ENCODE peak calls at places on chromosomes 4 and X, in five cellular contexts. One of them, this sample, is unnamed.
A peak's percentile ranks its signal among the peaks of the same experiment; 100 is the strongest.

GRCh38 chr4:159048166-159048886 is 54.6 kb upstream of the RAPGEF2 start:
- DNase-seq in heart left ventricle: peak; percentile 74
- DNase-seq in tibial nerve: peak; percentile 45
- DNase-seq in IMR-90: peak; percentile 79
- DNase-seq in Peyer's patch: peak; percentile 78
- DNase-seq in this sample: no peak

GRCh38 chr4:86664959-86665358 is 70.8 kb downstream of the PTPN13 start:
- DNase-seq in heart left ventricle: no peak
- DNase-seq in tibial nerve: no peak
- DNase-seq in IMR-90: peak; percentile 77
- DNase-seq in Peyer's patch: no peak
- DNase-seq in this sample: no peak

GRCh38 chr4:2924765-2925301 is 38.4 kb downstream of the NOP14 start:
- DNase-seq in heart left ventricle: peak; percentile 18
- DNase-seq in tibial nerve: no peak
- DNase-seq in IMR-90: no peak
- DNase-seq in Peyer's patch: peak; percentile 39
- DNase-seq in this sample: no peak

GRCh38 chrX:123698979-123699378 is 33.9 kb downstream of the THOC2 start:
- DNase-seq in heart left ventricle: no peak
- DNase-seq in tibial nerve: no peak
- DNase-seq in IMR-90: peak; percentile 1
- DNase-seq in Peyer's patch: no peak
- DNase-seq in this sample: no peak

GRCh38 chr4:5409237-5409636 is 299.1 kb downstream of the EVC2 start:
- DNase-seq in heart left ventricle: no peak
- DNase-seq in tibial nerve: no peak
- DNase-seq in IMR-90: peak; percentile 31
- DNase-seq in Peyer's patch: no peak
- DNase-seq in this sample: no peak

GRCh38 chr4:86594559-86595425 is 677 bp downstream of the PTPN13 start:
- DNase-seq in heart left ventricle: peak; percentile 29
- DNase-seq in tibial nerve: no peak
- DNase-seq in IMR-90: peak; percentile 84
- DNase-seq in Peyer's patch: no peak
- DNase-seq in this sample: no peak

GRCh38 chr4:151014521-151015457 is at the start of gene LRBA:
- DNase-seq in heart left ventricle: peak; percentile 73
- DNase-seq in tibial nerve: peak; percentile 49
- DNase-seq in IMR-90: peak; percentile 21
- DNase-seq in Peyer's patch: peak; percentile 95
- DNase-seq in this sample: no peak

GRCh38 chr4:55087016-55087929 is 38.1 kb downstream of the KDR start:
- DNase-seq in heart left ventricle: no peak
- DNase-seq in tibial nerve: no peak
- DNase-seq in IMR-90: no peak
- DNase-seq in Peyer's patch: no peak
- DNase-seq in this sample: no peak

GRCh38 chr4:26900765-26901164 is 40.1 kb downstream of the STIM2 start:
- DNase-seq in heart left ventricle: no peak
- DNase-seq in tibial nerve: no peak
- DNase-seq in IMR-90: no peak
- DNase-seq in Peyer's patch: no peak
- DNase-seq in this sample: no peak

GRCh38 chr4:41890085-41890484 is 45.1 kb upstream of the TMEM33 start:
- DNase-seq in heart left ventricle: no peak
- DNase-seq in tibial nerve: no peak
- DNase-seq in IMR-90: no peak
- DNase-seq in Peyer's patch: no peak
- DNase-seq in this sample: no peak

GRCh38 chr4:15425520-15425919 is 2.3 kb upstream of the C1QTNF7 start:
- DNase-seq in heart left ventricle: no peak
- DNase-seq in tibial nerve: no peak
- DNase-seq in IMR-90: no peak
- DNase-seq in Peyer's patch: no peak
- DNase-seq in this sample: no peak

GRCh38 chr4:104752337-104752736 is 257.6 kb upstream of the CXXC4 start:
- DNase-seq in heart left ventricle: no peak
- DNase-seq in tibial nerve: no peak
- DNase-seq in IMR-90: no peak
- DNase-seq in Peyer's patch: no peak
- DNase-seq in this sample: no peak

GRCh38 chr4:183146478-183146877 is 47.4 kb downstream of the WWC2 start:
- DNase-seq in heart left ventricle: peak; percentile 38
- DNase-seq in tibial nerve: no peak
- DNase-seq in IMR-90: no peak
- DNase-seq in Peyer's patch: no peak
- DNase-seq in this sample: no peak

GRCh38 chr4:146367347-146367746 is 153.0 kb downstream of the REELD1 start:
- DNase-seq in heart left ventricle: no peak
- DNase-seq in tibial nerve: no peak
- DNase-seq in IMR-90: no peak
- DNase-seq in Peyer's patch: no peak
- DNase-seq in this sample: no peak

GRCh38 chr4:109979932-109980717 is 67.4 kb downstream of the EGF start:
- DNase-seq in heart left ventricle: no peak
- DNase-seq in tibial nerve: no peak
- DNase-seq in IMR-90: peak; percentile 78
- DNase-seq in Peyer's patch: no peak
- DNase-seq in this sample: no peak

GRCh38 chrX:20507901-20508620 is 241.4 kb upstream of the RPS6KA3 start:
- DNase-seq in heart left ventricle: no peak
- DNase-seq in tibial nerve: no peak
- DNase-seq in IMR-90: no peak
- DNase-seq in Peyer's patch: no peak
- DNase-seq in this sample: no peak

GRCh38 chr4:147799986-147800555 is 68.2 kb downstream of the ARHGAP10 start:
- DNase-seq in heart left ventricle: no peak
- DNase-seq in tibial nerve: no peak
- DNase-seq in IMR-90: no peak
- DNase-seq in Peyer's patch: peak; percentile 54
- DNase-seq in this sample: no peak

GRCh38 chr4:134200811-134201215 is 776 bp downstream of the PABPC4L start:
- DNase-seq in heart left ventricle: peak; percentile 27
- DNase-seq in tibial nerve: no peak
- DNase-seq in IMR-90: no peak
- DNase-seq in Peyer's patch: no peak
- DNase-seq in this sample: no peak

GRCh38 chr4:113012776-113013175 is 36.7 kb upstream of the ANK2 start:
- DNase-seq in heart left ventricle: no peak
- DNase-seq in tibial nerve: no peak
- DNase-seq in IMR-90: no peak
- DNase-seq in Peyer's patch: no peak
- DNase-seq in this sample: no peak

GRCh38 chrX:129647588-129648410 is 7.0 kb downstream of the APLN start:
- DNase-seq in heart left ventricle: no peak
- DNase-seq in tibial nerve: no peak
- DNase-seq in IMR-90: no peak
- DNase-seq in Peyer's patch: peak; percentile 9
- DNase-seq in this sample: peak; percentile 77

GRCh38 chr4:107689912-107690587 is 30.0 kb downstream of the PAPSS1 start:
- DNase-seq in heart left ventricle: no peak
- DNase-seq in tibial nerve: no peak
- DNase-seq in IMR-90: peak; percentile 94
- DNase-seq in Peyer's patch: no peak
- DNase-seq in this sample: no peak

GRCh38 chr4:71267244-71267643 is 71.6 kb upstream of the SLC4A4 start:
- DNase-seq in heart left ventricle: no peak
- DNase-seq in tibial nerve: no peak
- DNase-seq in IMR-90: peak; percentile 17
- DNase-seq in Peyer's patch: no peak
- DNase-seq in this sample: no peak

GRCh38 chr4:128825226-128825625 is 15.7 kb downstream of the JADE1 start:
- DNase-seq in heart left ventricle: no peak
- DNase-seq in tibial nerve: no peak
- DNase-seq in IMR-90: no peak
- DNase-seq in Peyer's patch: peak; percentile 71
- DNase-seq in this sample: no peak

GRCh38 chrX:29746326-29746725 is 469.0 kb upstream of the MAGEB2 start:
- DNase-seq in heart left ventricle: no peak
- DNase-seq in tibial nerve: no peak
- DNase-seq in IMR-90: peak; percentile 55
- DNase-seq in Peyer's patch: no peak
- DNase-seq in this sample: no peak

GRCh38 chr4:182143822-182144620 is 99.2 kb upstream of the TENM3 start:
- DNase-seq in heart left ventricle: no peak
- DNase-seq in tibial nerve: no peak
- DNase-seq in IMR-90: peak; percentile 83
- DNase-seq in Peyer's patch: peak; percentile 58
- DNase-seq in this sample: no peak

GRCh38 chrX:45063319-45064095 is 137.2 kb downstream of the DIPK2B start:
- DNase-seq in heart left ventricle: peak; percentile 44
- DNase-seq in tibial nerve: no peak
- DNase-seq in IMR-90: peak; percentile 7
- DNase-seq in Peyer's patch: no peak
- DNase-seq in this sample: no peak

GRCh38 chr4:82084747-82085146 is 289.0 kb downstream of the HNRNPD start:
- DNase-seq in heart left ventricle: no peak
- DNase-seq in tibial nerve: no peak
- DNase-seq in IMR-90: no peak
- DNase-seq in Peyer's patch: no peak
- DNase-seq in this sample: no peak

GRCh38 chrX:118627084-118627758 is 100.2 kb upstream of the IL13RA1 start:
- DNase-seq in heart left ventricle: no peak
- DNase-seq in tibial nerve: no peak
- DNase-seq in IMR-90: no peak
- DNase-seq in Peyer's patch: no peak
- DNase-seq in this sample: no peak
- TF ChIP-seq CTCF in heart left ventricle: no peak
- TF ChIP-seq CTCF in tibial nerve: peak; percentile 7
- TF ChIP-seq CTCF in IMR-90: peak; percentile 25
- TF ChIP-seq CTCF in Peyer's patch: peak; percentile 32
- TF ChIP-seq CTCF in this sample: no peak

GRCh38 chr4:88458091-88458740 is 1.3 kb downstream of the HERC5 start:
- DNase-seq in heart left ventricle: no peak
- DNase-seq in tibial nerve: no peak
- DNase-seq in IMR-90: no peak
- DNase-seq in Peyer's patch: no peak
- DNase-seq in this sample: no peak

GRCh38 chr4:88456757-88457306 is at the start of gene HERC5:
- DNase-seq in heart left ventricle: peak; percentile 95
- DNase-seq in tibial nerve: peak; percentile 84
- DNase-seq in IMR-90: peak; percentile 81
- DNase-seq in Peyer's patch: peak; percentile 98
- DNase-seq in this sample: peak; percentile 96

GRCh38 chr4:88452941-88453340 is 4.0 kb upstream of the HERC5 start:
- DNase-seq in heart left ventricle: no peak
- DNase-seq in tibial nerve: no peak
- DNase-seq in IMR-90: no peak
- DNase-seq in Peyer's patch: no peak
- DNase-seq in this sample: no peak

DNA sequence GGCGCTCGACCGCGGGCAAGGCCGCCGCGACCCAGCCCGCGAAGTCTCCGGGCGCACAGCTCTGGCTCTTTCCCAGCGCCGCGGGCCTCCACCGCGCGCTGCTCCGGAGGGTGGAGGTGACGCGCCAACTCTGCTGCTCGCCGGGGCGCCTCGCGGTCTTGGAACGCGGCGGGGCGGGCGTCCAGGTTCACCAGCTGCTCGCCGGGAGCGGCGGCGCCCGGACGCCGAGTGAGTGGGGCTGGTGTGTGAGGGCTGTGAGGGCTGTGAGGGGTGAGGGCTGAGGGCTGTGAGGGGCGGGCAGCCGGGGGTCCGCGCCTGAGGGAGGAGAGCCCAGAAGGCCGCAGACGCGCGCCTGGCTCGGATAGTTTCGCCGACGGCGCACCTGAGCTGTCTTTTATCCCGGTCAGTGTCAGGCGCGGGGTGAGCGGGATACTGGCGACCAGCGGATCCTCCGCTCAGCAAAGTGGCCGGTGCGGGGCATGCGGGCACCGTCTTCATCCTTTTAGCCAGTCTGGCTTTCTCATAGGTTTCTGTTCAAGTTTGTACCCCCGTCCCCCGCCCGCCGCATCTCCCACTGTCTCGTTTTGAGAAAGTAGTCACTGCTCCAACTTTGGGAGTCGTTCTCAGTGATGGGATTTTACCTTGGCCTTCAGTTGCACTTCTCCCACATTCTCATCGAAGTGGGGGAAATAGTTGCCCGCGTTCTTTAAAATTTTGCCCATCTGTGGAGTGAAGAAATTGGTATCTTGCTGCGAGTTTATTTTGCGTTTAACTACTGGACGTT is 580 bp downstream of the HERC5 start:
- DNase-seq in heart left ventricle: peak; percentile 45
- DNase-seq in tibial nerve: no peak
- DNase-seq in IMR-90: no peak
- DNase-seq in Peyer's patch: peak; percentile 67
- DNase-seq in this sample: no peak
- TF ChIP-seq POLR2A in heart left ventricle: no peak
- TF ChIP-seq POLR2A in tibial nerve: no peak
- TF ChIP-seq POLR2A in IMR-90: no peak
- TF ChIP-seq POLR2A in Peyer's patch: no peak
- TF ChIP-seq POLR2A in this sample: no peak

GRCh38 chr4:74000301-74000700 is 1.8 kb upstream of the CXCL5 start:
- DNase-seq in heart left ventricle: no peak
- DNase-seq in tibial nerve: no peak
- DNase-seq in IMR-90: no peak
- DNase-seq in Peyer's patch: no peak
- DNase-seq in this sample: no peak

DNA sequence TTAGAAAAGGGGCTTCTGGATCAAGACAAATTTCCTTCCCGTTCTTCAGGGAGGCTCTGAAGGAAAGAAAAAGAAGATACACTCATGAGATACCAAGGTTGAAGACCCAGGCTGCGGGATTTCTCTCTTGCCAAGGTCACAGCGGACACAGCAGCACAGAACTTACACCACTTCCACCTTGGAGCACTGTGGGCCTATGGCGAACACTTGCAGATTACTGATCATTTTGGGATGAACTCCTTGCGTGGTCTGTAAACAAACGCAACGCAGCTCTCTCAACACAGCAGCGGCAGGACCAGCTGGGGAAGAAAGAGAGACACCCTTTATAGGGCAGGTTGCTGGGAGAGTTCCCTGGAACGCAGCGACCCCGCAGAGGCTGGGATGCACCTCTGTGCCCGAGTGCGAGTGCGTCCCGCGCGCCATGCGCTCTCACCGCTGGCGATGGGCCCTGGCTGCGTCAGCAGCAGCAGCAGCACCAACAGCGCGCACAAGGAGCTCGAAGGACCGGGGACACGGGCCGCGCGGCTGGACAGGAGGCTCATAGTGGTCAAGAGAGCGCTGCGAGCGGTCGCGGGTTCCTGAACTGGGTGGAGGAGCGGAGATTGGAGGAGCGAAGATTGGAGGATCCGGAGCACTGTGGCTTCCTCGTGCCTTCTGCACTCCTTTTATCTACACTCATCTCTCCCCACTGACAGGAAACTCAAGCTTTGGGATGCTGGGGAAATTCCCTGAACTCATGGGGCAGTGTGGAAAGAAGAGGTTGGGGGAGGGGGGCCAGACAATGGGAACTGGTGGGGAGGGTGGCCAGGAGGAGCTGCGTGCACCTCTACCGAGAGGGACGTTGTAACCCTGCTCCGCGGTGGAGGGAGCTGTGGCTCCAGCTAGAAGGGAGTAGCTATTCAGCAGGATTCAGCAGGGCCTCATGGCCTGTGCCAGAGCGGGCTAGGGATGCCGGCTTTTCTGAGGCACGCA is at the start of gene CXCL5:
- DNase-seq in heart left ventricle: peak; percentile 38
- DNase-seq in tibial nerve: no peak
- DNase-seq in IMR-90: peak; percentile 39
- DNase-seq in Peyer's patch: no peak
- DNase-seq in this sample: no peak
- TF ChIP-seq CTCF in heart left ventricle: no peak
- TF ChIP-seq CTCF in tibial nerve: no peak
- TF ChIP-seq CTCF in IMR-90: no peak
- TF ChIP-seq CTCF in Peyer's patch: no peak
- TF ChIP-seq CTCF in this sample: no peak

GRCh38 chr4:39232100-39232499 is 49.8 kb downstream of the WDR19 start:
- DNase-seq in heart left ventricle: no peak
- DNase-seq in tibial nerve: no peak
- DNase-seq in IMR-90: no peak
- DNase-seq in Peyer's patch: no peak
- DNase-seq in this sample: no peak
- TF ChIP-seq POLR2A in heart left ventricle: no peak
- TF ChIP-seq POLR2A in tibial nerve: no peak
- TF ChIP-seq POLR2A in IMR-90: no peak
- TF ChIP-seq POLR2A in Peyer's patch: no peak
- TF ChIP-seq POLR2A in this sample: no peak